ENCODE peak calls at places on chromosomes 13 and 19, in five cellular contexts. One of them, this sample, is unnamed.

GRCh38 chr19:32921624-32922023 is 50.1 kb downstream of the CEP89 start:
- DNase-seq in GM12891: no peak
- DNase-seq in mucosa of gallbladder: no peak
- DNase-seq in stimulated activated CD8-positive, alpha-beta memory T cell treated with anti-CD3 and anti-CD28 coated beads, Interleukin-12 subunit alpha, Interleukin-12 subunit beta, amount 100 ng/mL, for 4 hours: no peak
- DNase-seq in Ammon's horn: no peak
- DNase-seq in this sample: no peak

GRCh38 chr19:6260912-6261636 is 18.7 kb downstream of the MLLT1 start:
- DNase-seq in GM12891: no peak
- DNase-seq in mucosa of gallbladder: no peak
- DNase-seq in stimulated activated CD8-positive, alpha-beta memory T cell treated with anti-CD3 and anti-CD28 coated beads, Interleukin-12 subunit alpha, Interleukin-12 subunit beta, amount 100 ng/mL, for 4 hours: no peak
- DNase-seq in Ammon's horn: no peak
- DNase-seq in this sample: no peak

GRCh38 chr13:51282322-51282721 is 57.2 kb upstream of the SERPINE3 start:
- DNase-seq in GM12891: no peak
- DNase-seq in mucosa of gallbladder: no peak
- DNase-seq in stimulated activated CD8-positive, alpha-beta memory T cell treated with anti-CD3 and anti-CD28 coated beads, Interleukin-12 subunit alpha, Interleukin-12 subunit beta, amount 100 ng/mL, for 4 hours: no peak
- DNase-seq in Ammon's horn: no peak
- DNase-seq in this sample: no peak

GRCh38 chr13:23949200-23949599 is 51.9 kb upstream of the C1QTNF9B start:
- DNase-seq in GM12891: no peak
- DNase-seq in mucosa of gallbladder: no peak
- DNase-seq in stimulated activated CD8-positive, alpha-beta memory T cell treated with anti-CD3 and anti-CD28 coated beads, Interleukin-12 subunit alpha, Interleukin-12 subunit beta, amount 100 ng/mL, for 4 hours: no peak
- DNase-seq in Ammon's horn: no peak
- DNase-seq in this sample: no peak

GRCh38 chr19:1744822-1745563 is 8.3 kb upstream of the ONECUT3 start:
- DNase-seq in GM12891: no peak
- DNase-seq in mucosa of gallbladder: no peak
- DNase-seq in stimulated activated CD8-positive, alpha-beta memory T cell treated with anti-CD3 and anti-CD28 coated beads, Interleukin-12 subunit alpha, Interleukin-12 subunit beta, amount 100 ng/mL, for 4 hours: no peak
- DNase-seq in Ammon's horn: no peak
- DNase-seq in this sample: no peak

GRCh38 chr13:27806744-27807387 is 14.6 kb downstream of the GSX1 start:
- DNase-seq in GM12891: no peak
- DNase-seq in mucosa of gallbladder: no peak
- DNase-seq in stimulated activated CD8-positive, alpha-beta memory T cell treated with anti-CD3 and anti-CD28 coated beads, Interleukin-12 subunit alpha, Interleukin-12 subunit beta, amount 100 ng/mL, for 4 hours: no peak
- DNase-seq in Ammon's horn: no peak
- DNase-seq in this sample: no peak

GRCh38 chr13:26017932-26018690 is 33.7 kb downstream of the SHISA2 start:
- DNase-seq in GM12891: no peak
- DNase-seq in mucosa of gallbladder: no peak
- DNase-seq in stimulated activated CD8-positive, alpha-beta memory T cell treated with anti-CD3 and anti-CD28 coated beads, Interleukin-12 subunit alpha, Interleukin-12 subunit beta, amount 100 ng/mL, for 4 hours: no peak
- DNase-seq in Ammon's horn: no peak
- DNase-seq in this sample: no peak

GRCh38 chr19:41887711-41888382 is 4.9 kb downstream of the ARHGEF1 start:
- DNase-seq in GM12891: no peak
- DNase-seq in mucosa of gallbladder: peak
- DNase-seq in stimulated activated CD8-positive, alpha-beta memory T cell treated with anti-CD3 and anti-CD28 coated beads, Interleukin-12 subunit alpha, Interleukin-12 subunit beta, amount 100 ng/mL, for 4 hours: peak
- DNase-seq in Ammon's horn: peak
- DNase-seq in this sample: no peak

GRCh38 chr19:19568802-19569756 is 31.0 kb downstream of the CILP2 start:
- DNase-seq in GM12891: no peak
- DNase-seq in mucosa of gallbladder: no peak
- DNase-seq in stimulated activated CD8-positive, alpha-beta memory T cell treated with anti-CD3 and anti-CD28 coated beads, Interleukin-12 subunit alpha, Interleukin-12 subunit beta, amount 100 ng/mL, for 4 hours: no peak
- DNase-seq in Ammon's horn: no peak
- DNase-seq in this sample: no peak

GRCh38 chr19:5324947-5325346 is 15.7 kb downstream of the PTPRS start:
- DNase-seq in GM12891: no peak
- DNase-seq in mucosa of gallbladder: no peak
- DNase-seq in stimulated activated CD8-positive, alpha-beta memory T cell treated with anti-CD3 and anti-CD28 coated beads, Interleukin-12 subunit alpha, Interleukin-12 subunit beta, amount 100 ng/mL, for 4 hours: no peak
- DNase-seq in Ammon's horn: no peak
- DNase-seq in this sample: no peak

GRCh38 chr13:39397866-39398265 is 205.1 kb downstream of the LHFPL6 start:
- DNase-seq in GM12891: no peak
- DNase-seq in mucosa of gallbladder: no peak
- DNase-seq in stimulated activated CD8-positive, alpha-beta memory T cell treated with anti-CD3 and anti-CD28 coated beads, Interleukin-12 subunit alpha, Interleukin-12 subunit beta, amount 100 ng/mL, for 4 hours: no peak
- DNase-seq in Ammon's horn: no peak
- DNase-seq in this sample: no peak

GRCh38 chr19:15107056-15108010 is at the start of gene SYDE1:
- DNase-seq in GM12891: no peak
- DNase-seq in mucosa of gallbladder: peak
- DNase-seq in stimulated activated CD8-positive, alpha-beta memory T cell treated with anti-CD3 and anti-CD28 coated beads, Interleukin-12 subunit alpha, Interleukin-12 subunit beta, amount 100 ng/mL, for 4 hours: no peak
- DNase-seq in Ammon's horn: no peak
- DNase-seq in this sample: no peak

GRCh38 chr19:16185123-16185924 is at the start of gene FAM32A:
- DNase-seq in GM12891: peak
- DNase-seq in mucosa of gallbladder: peak
- DNase-seq in stimulated activated CD8-positive, alpha-beta memory T cell treated with anti-CD3 and anti-CD28 coated beads, Interleukin-12 subunit alpha, Interleukin-12 subunit beta, amount 100 ng/mL, for 4 hours: peak
- DNase-seq in Ammon's horn: peak
- DNase-seq in this sample: peak

GRCh38 chr19:51144482-51145045 is 2.5 kb downstream of the SIGLEC7 start:
- DNase-seq in GM12891: no peak
- DNase-seq in mucosa of gallbladder: no peak
- DNase-seq in stimulated activated CD8-positive, alpha-beta memory T cell treated with anti-CD3 and anti-CD28 coated beads, Interleukin-12 subunit alpha, Interleukin-12 subunit beta, amount 100 ng/mL, for 4 hours: no peak
- DNase-seq in Ammon's horn: no peak
- DNase-seq in this sample: no peak

GRCh38 chr13:44713793-44714469 is 137.8 kb upstream of the TSC22D1 start:
- DNase-seq in GM12891: no peak
- DNase-seq in mucosa of gallbladder: no peak
- DNase-seq in stimulated activated CD8-positive, alpha-beta memory T cell treated with anti-CD3 and anti-CD28 coated beads, Interleukin-12 subunit alpha, Interleukin-12 subunit beta, amount 100 ng/mL, for 4 hours: no peak
- DNase-seq in Ammon's horn: no peak
- DNase-seq in this sample: no peak

GRCh38 chr13:37427843-37428494 is 170.6 kb downstream of the POSTN start:
- DNase-seq in GM12891: no peak
- DNase-seq in mucosa of gallbladder: no peak
- DNase-seq in stimulated activated CD8-positive, alpha-beta memory T cell treated with anti-CD3 and anti-CD28 coated beads, Interleukin-12 subunit alpha, Interleukin-12 subunit beta, amount 100 ng/mL, for 4 hours: no peak
- DNase-seq in Ammon's horn: no peak
- DNase-seq in this sample: no peak

GRCh38 chr13:64347662-64348061 is 2882.5 kb downstream of the PCDH9 start:
- DNase-seq in GM12891: no peak
- DNase-seq in mucosa of gallbladder: no peak
- DNase-seq in stimulated activated CD8-positive, alpha-beta memory T cell treated with anti-CD3 and anti-CD28 coated beads, Interleukin-12 subunit alpha, Interleukin-12 subunit beta, amount 100 ng/mL, for 4 hours: no peak
- DNase-seq in Ammon's horn: no peak
- DNase-seq in this sample: no peak

GRCh38 chr19:35518313-35518712 is 4.9 kb upstream of the DMKN start:
- DNase-seq in GM12891: no peak
- DNase-seq in mucosa of gallbladder: no peak
- DNase-seq in stimulated activated CD8-positive, alpha-beta memory T cell treated with anti-CD3 and anti-CD28 coated beads, Interleukin-12 subunit alpha, Interleukin-12 subunit beta, amount 100 ng/mL, for 4 hours: no peak
- DNase-seq in Ammon's horn: no peak
- DNase-seq in this sample: no peak

GRCh38 chr19:40623403-40624239 is 22.5 kb downstream of the LTBP4 start:
- DNase-seq in GM12891: no peak
- DNase-seq in mucosa of gallbladder: no peak
- DNase-seq in stimulated activated CD8-positive, alpha-beta memory T cell treated with anti-CD3 and anti-CD28 coated beads, Interleukin-12 subunit alpha, Interleukin-12 subunit beta, amount 100 ng/mL, for 4 hours: no peak
- DNase-seq in Ammon's horn: no peak
- DNase-seq in this sample: no peak

GRCh38 chr19:46818812-46819211 is 30.4 kb upstream of the SLC1A5 start:
- DNase-seq in GM12891: no peak
- DNase-seq in mucosa of gallbladder: no peak
- DNase-seq in stimulated activated CD8-positive, alpha-beta memory T cell treated with anti-CD3 and anti-CD28 coated beads, Interleukin-12 subunit alpha, Interleukin-12 subunit beta, amount 100 ng/mL, for 4 hours: no peak
- DNase-seq in Ammon's horn: no peak
- DNase-seq in this sample: no peak

GRCh38 chr13:45928843-45929242 is 77.3 kb upstream of the SIAH3 start:
- DNase-seq in GM12891: no peak
- DNase-seq in mucosa of gallbladder: peak
- DNase-seq in stimulated activated CD8-positive, alpha-beta memory T cell treated with anti-CD3 and anti-CD28 coated beads, Interleukin-12 subunit alpha, Interleukin-12 subunit beta, amount 100 ng/mL, for 4 hours: no peak
- DNase-seq in Ammon's horn: no peak
- DNase-seq in this sample: no peak

GRCh38 chr19:44585371-44586141 is 27.8 kb upstream of the IGSF23 start:
- DNase-seq in GM12891: no peak
- DNase-seq in mucosa of gallbladder: no peak
- DNase-seq in stimulated activated CD8-positive, alpha-beta memory T cell treated with anti-CD3 and anti-CD28 coated beads, Interleukin-12 subunit alpha, Interleukin-12 subunit beta, amount 100 ng/mL, for 4 hours: no peak
- DNase-seq in Ammon's horn: no peak
- DNase-seq in this sample: no peak

GRCh38 chr19:56348289-56348877 is 33.7 kb upstream of the ZSCAN5A start:
- DNase-seq in GM12891: no peak
- DNase-seq in mucosa of gallbladder: no peak
- DNase-seq in stimulated activated CD8-positive, alpha-beta memory T cell treated with anti-CD3 and anti-CD28 coated beads, Interleukin-12 subunit alpha, Interleukin-12 subunit beta, amount 100 ng/mL, for 4 hours: no peak
- DNase-seq in Ammon's horn: no peak
- DNase-seq in this sample: no peak

GRCh38 chr13:95624020-95624419 is 20.5 kb downstream of the DZIP1 start:
- DNase-seq in GM12891: no peak
- DNase-seq in mucosa of gallbladder: peak
- DNase-seq in stimulated activated CD8-positive, alpha-beta memory T cell treated with anti-CD3 and anti-CD28 coated beads, Interleukin-12 subunit alpha, Interleukin-12 subunit beta, amount 100 ng/mL, for 4 hours: no peak
- DNase-seq in Ammon's horn: peak
- DNase-seq in this sample: no peak

GRCh38 chr13:21849323-21849722 is 178.4 kb downstream of the FGF9 start:
- DNase-seq in GM12891: peak
- DNase-seq in mucosa of gallbladder: peak
- DNase-seq in stimulated activated CD8-positive, alpha-beta memory T cell treated with anti-CD3 and anti-CD28 coated beads, Interleukin-12 subunit alpha, Interleukin-12 subunit beta, amount 100 ng/mL, for 4 hours: no peak
- DNase-seq in Ammon's horn: no peak
- DNase-seq in this sample: no peak